ENCODE peak calls at places on chromosome 21, in ten cellular contexts. One of them, this sample, is unnamed.

GRCh38 chr21:45253633-45254556 is 33.8 kb downstream of the POFUT2 start:
- DNase-seq in ACHN: no peak
- DNase-seq in AG20443: peak
- DNase-seq in activated naive CD8-positive, alpha-beta T cell treated with anti-CD3 and anti-CD28 coated beads, Interleukin-2, amount 50 U/mL, for 24 hours: no peak
- DNase-seq in amygdala: no peak
- DNase-seq in activated CD4-positive, CD25-positive, alpha-beta regulatory T cell: no peak
- DNase-seq in stomach: no peak
- DNase-seq in stimulated activated CD4-positive, alpha-beta T cell treated with anti-CD3 and anti-CD28 coated beads, TNF-alpha, amount 100 ng/mL, for 1 hour: no peak
- DNase-seq in caudate nucleus: no peak
- DNase-seq in upper lobe of right lung: no peak
- DNase-seq in this sample: no peak

GRCh38 chr21:17002628-17003027 is 510.2 kb upstream of the CXADR start:
- DNase-seq in AG20443: no peak
- DNase-seq in activated CD4-positive, CD25-positive, alpha-beta regulatory T cell: no peak
- DNase-seq in stomach: no peak
- DNase-seq in ACHN: no peak
- DNase-seq in caudate nucleus: no peak
- DNase-seq in activated naive CD8-positive, alpha-beta T cell treated with anti-CD3 and anti-CD28 coated beads, Interleukin-2, amount 50 U/mL, for 24 hours: no peak
- DNase-seq in amygdala: no peak
- DNase-seq in stimulated activated CD4-positive, alpha-beta T cell treated with anti-CD3 and anti-CD28 coated beads, TNF-alpha, amount 100 ng/mL, for 1 hour: no peak
- DNase-seq in upper lobe of right lung: no peak
- DNase-seq in this sample: no peak

GRCh38 chr21:45443595-45444181 is 38.7 kb downstream of the COL18A1 start:
- DNase-seq in activated CD4-positive, CD25-positive, alpha-beta regulatory T cell: no peak
- DNase-seq in upper lobe of right lung: no peak
- DNase-seq in activated naive CD8-positive, alpha-beta T cell treated with anti-CD3 and anti-CD28 coated beads, Interleukin-2, amount 50 U/mL, for 24 hours: no peak
- DNase-seq in amygdala: no peak
- DNase-seq in AG20443: no peak
- DNase-seq in ACHN: no peak
- DNase-seq in caudate nucleus: peak
- DNase-seq in stimulated activated CD4-positive, alpha-beta T cell treated with anti-CD3 and anti-CD28 coated beads, TNF-alpha, amount 100 ng/mL, for 1 hour: no peak
- DNase-seq in stomach: no peak
- DNase-seq in this sample: no peak

GRCh38 chr21:27564684-27565280 is 597.9 kb upstream of the ADAMTS5 start:
- DNase-seq in stimulated activated CD4-positive, alpha-beta T cell treated with anti-CD3 and anti-CD28 coated beads, TNF-alpha, amount 100 ng/mL, for 1 hour: no peak
- DNase-seq in AG20443: peak
- DNase-seq in ACHN: peak
- DNase-seq in activated naive CD8-positive, alpha-beta T cell treated with anti-CD3 and anti-CD28 coated beads, Interleukin-2, amount 50 U/mL, for 24 hours: peak
- DNase-seq in caudate nucleus: peak
- DNase-seq in stomach: peak
- DNase-seq in activated CD4-positive, CD25-positive, alpha-beta regulatory T cell: no peak
- DNase-seq in upper lobe of right lung: no peak
- DNase-seq in amygdala: no peak
- DNase-seq in this sample: peak

GRCh38 chr21:46157987-46158451 is 2.6 kb upstream of the FTCD start:
- DNase-seq in activated CD4-positive, CD25-positive, alpha-beta regulatory T cell: no peak
- DNase-seq in upper lobe of right lung: peak
- DNase-seq in ACHN: no peak
- DNase-seq in AG20443: no peak
- DNase-seq in amygdala: no peak
- DNase-seq in stimulated activated CD4-positive, alpha-beta T cell treated with anti-CD3 and anti-CD28 coated beads, TNF-alpha, amount 100 ng/mL, for 1 hour: no peak
- DNase-seq in caudate nucleus: no peak
- DNase-seq in activated naive CD8-positive, alpha-beta T cell treated with anti-CD3 and anti-CD28 coated beads, Interleukin-2, amount 50 U/mL, for 24 hours: no peak
- DNase-seq in stomach: peak
- DNase-seq in this sample: no peak

GRCh38 chr21:25396135-25396711 is 211.1 kb downstream of the MRPL39 start:
- DNase-seq in activated CD4-positive, CD25-positive, alpha-beta regulatory T cell: no peak
- DNase-seq in ACHN: no peak
- DNase-seq in activated naive CD8-positive, alpha-beta T cell treated with anti-CD3 and anti-CD28 coated beads, Interleukin-2, amount 50 U/mL, for 24 hours: peak
- DNase-seq in upper lobe of right lung: no peak
- DNase-seq in caudate nucleus: no peak
- DNase-seq in AG20443: no peak
- DNase-seq in amygdala: no peak
- DNase-seq in stimulated activated CD4-positive, alpha-beta T cell treated with anti-CD3 and anti-CD28 coated beads, TNF-alpha, amount 100 ng/mL, for 1 hour: peak
- DNase-seq in stomach: no peak
- DNase-seq in this sample: no peak

GRCh38 chr21:27649323-27649722 is 682.4 kb upstream of the ADAMTS5 start:
- DNase-seq in stomach: no peak
- DNase-seq in activated naive CD8-positive, alpha-beta T cell treated with anti-CD3 and anti-CD28 coated beads, Interleukin-2, amount 50 U/mL, for 24 hours: no peak
- DNase-seq in ACHN: no peak
- DNase-seq in upper lobe of right lung: no peak
- DNase-seq in caudate nucleus: no peak
- DNase-seq in stimulated activated CD4-positive, alpha-beta T cell treated with anti-CD3 and anti-CD28 coated beads, TNF-alpha, amount 100 ng/mL, for 1 hour: no peak
- DNase-seq in activated CD4-positive, CD25-positive, alpha-beta regulatory T cell: no peak
- DNase-seq in AG20443: peak
- DNase-seq in amygdala: no peak
- DNase-seq in this sample: no peak

GRCh38 chr21:42237577-42237976 is 18.6 kb downstream of the ABCG1 start:
- DNase-seq in stimulated activated CD4-positive, alpha-beta T cell treated with anti-CD3 and anti-CD28 coated beads, TNF-alpha, amount 100 ng/mL, for 1 hour: no peak
- DNase-seq in ACHN: no peak
- DNase-seq in AG20443: no peak
- DNase-seq in stomach: no peak
- DNase-seq in upper lobe of right lung: no peak
- DNase-seq in activated naive CD8-positive, alpha-beta T cell treated with anti-CD3 and anti-CD28 coated beads, Interleukin-2, amount 50 U/mL, for 24 hours: peak
- DNase-seq in amygdala: no peak
- DNase-seq in caudate nucleus: no peak
- DNase-seq in activated CD4-positive, CD25-positive, alpha-beta regulatory T cell: no peak
- DNase-seq in this sample: no peak

GRCh38 chr21:39132248-39132647 is 51.0 kb downstream of the PSMG1 start:
- DNase-seq in amygdala: no peak
- DNase-seq in stomach: no peak
- DNase-seq in activated naive CD8-positive, alpha-beta T cell treated with anti-CD3 and anti-CD28 coated beads, Interleukin-2, amount 50 U/mL, for 24 hours: no peak
- DNase-seq in stimulated activated CD4-positive, alpha-beta T cell treated with anti-CD3 and anti-CD28 coated beads, TNF-alpha, amount 100 ng/mL, for 1 hour: no peak
- DNase-seq in AG20443: no peak
- DNase-seq in ACHN: no peak
- DNase-seq in caudate nucleus: no peak
- DNase-seq in activated CD4-positive, CD25-positive, alpha-beta regulatory T cell: no peak
- DNase-seq in upper lobe of right lung: no peak
- DNase-seq in this sample: no peak

GRCh38 chr21:34812510-34813265 is 143.9 kb downstream of the CLIC6 start:
- DNase-seq in activated CD4-positive, CD25-positive, alpha-beta regulatory T cell: no peak
- DNase-seq in activated naive CD8-positive, alpha-beta T cell treated with anti-CD3 and anti-CD28 coated beads, Interleukin-2, amount 50 U/mL, for 24 hours: no peak
- DNase-seq in AG20443: peak
- DNase-seq in stimulated activated CD4-positive, alpha-beta T cell treated with anti-CD3 and anti-CD28 coated beads, TNF-alpha, amount 100 ng/mL, for 1 hour: no peak
- DNase-seq in upper lobe of right lung: no peak
- DNase-seq in ACHN: no peak
- DNase-seq in amygdala: no peak
- DNase-seq in caudate nucleus: no peak
- DNase-seq in stomach: no peak
- DNase-seq in this sample: no peak

GRCh38 chr21:46421756-46422555 is 36.7 kb upstream of the DIP2A start:
- DNase-seq in caudate nucleus: no peak
- DNase-seq in stomach: no peak
- DNase-seq in AG20443: no peak
- DNase-seq in ACHN: no peak
- DNase-seq in upper lobe of right lung: no peak
- DNase-seq in stimulated activated CD4-positive, alpha-beta T cell treated with anti-CD3 and anti-CD28 coated beads, TNF-alpha, amount 100 ng/mL, for 1 hour: no peak
- DNase-seq in amygdala: no peak
- DNase-seq in activated CD4-positive, CD25-positive, alpha-beta regulatory T cell: no peak
- DNase-seq in activated naive CD8-positive, alpha-beta T cell treated with anti-CD3 and anti-CD28 coated beads, Interleukin-2, amount 50 U/mL, for 24 hours: no peak
- DNase-seq in this sample: no peak

GRCh38 chr21:43810505-43811261 is 21.3 kb downstream of the RRP1 start:
- DNase-seq in amygdala: peak
- DNase-seq in activated naive CD8-positive, alpha-beta T cell treated with anti-CD3 and anti-CD28 coated beads, Interleukin-2, amount 50 U/mL, for 24 hours: peak
- DNase-seq in activated CD4-positive, CD25-positive, alpha-beta regulatory T cell: peak
- DNase-seq in AG20443: peak
- DNase-seq in ACHN: peak
- DNase-seq in stomach: peak
- DNase-seq in caudate nucleus: peak
- DNase-seq in upper lobe of right lung: peak
- DNase-seq in stimulated activated CD4-positive, alpha-beta T cell treated with anti-CD3 and anti-CD28 coated beads, TNF-alpha, amount 100 ng/mL, for 1 hour: peak
- DNase-seq in this sample: peak

GRCh38 chr21:34845521-34846213 is 176.9 kb downstream of the CLIC6 start:
- DNase-seq in stomach: peak
- DNase-seq in stimulated activated CD4-positive, alpha-beta T cell treated with anti-CD3 and anti-CD28 coated beads, TNF-alpha, amount 100 ng/mL, for 1 hour: no peak
- DNase-seq in amygdala: no peak
- DNase-seq in upper lobe of right lung: peak
- DNase-seq in AG20443: peak
- DNase-seq in ACHN: no peak
- DNase-seq in caudate nucleus: no peak
- DNase-seq in activated naive CD8-positive, alpha-beta T cell treated with anti-CD3 and anti-CD28 coated beads, Interleukin-2, amount 50 U/mL, for 24 hours: peak
- DNase-seq in activated CD4-positive, CD25-positive, alpha-beta regulatory T cell: no peak
- DNase-seq in this sample: no peak

GRCh38 chr21:31334648-31335121 is 9.4 kb downstream of the TIAM1 start:
- DNase-seq in caudate nucleus: no peak
- DNase-seq in stomach: peak
- DNase-seq in AG20443: no peak
- DNase-seq in ACHN: no peak
- DNase-seq in activated naive CD8-positive, alpha-beta T cell treated with anti-CD3 and anti-CD28 coated beads, Interleukin-2, amount 50 U/mL, for 24 hours: no peak
- DNase-seq in amygdala: no peak
- DNase-seq in activated CD4-positive, CD25-positive, alpha-beta regulatory T cell: no peak
- DNase-seq in upper lobe of right lung: no peak
- DNase-seq in stimulated activated CD4-positive, alpha-beta T cell treated with anti-CD3 and anti-CD28 coated beads, TNF-alpha, amount 100 ng/mL, for 1 hour: no peak
- DNase-seq in this sample: no peak

GRCh38 chr21:45948576-45949141 is 32.9 kb upstream of the COL6A1 start:
- DNase-seq in activated CD4-positive, CD25-positive, alpha-beta regulatory T cell: no peak
- DNase-seq in stimulated activated CD4-positive, alpha-beta T cell treated with anti-CD3 and anti-CD28 coated beads, TNF-alpha, amount 100 ng/mL, for 1 hour: no peak
- DNase-seq in activated naive CD8-positive, alpha-beta T cell treated with anti-CD3 and anti-CD28 coated beads, Interleukin-2, amount 50 U/mL, for 24 hours: no peak
- DNase-seq in caudate nucleus: no peak
- DNase-seq in AG20443: no peak
- DNase-seq in ACHN: no peak
- DNase-seq in amygdala: no peak
- DNase-seq in stomach: no peak
- DNase-seq in upper lobe of right lung: no peak
- DNase-seq in this sample: no peak

GRCh38 chr21:45552696-45553391 is 10.6 kb upstream of the SLC19A1 start:
- DNase-seq in activated CD4-positive, CD25-positive, alpha-beta regulatory T cell: no peak
- DNase-seq in amygdala: no peak
- DNase-seq in stimulated activated CD4-positive, alpha-beta T cell treated with anti-CD3 and anti-CD28 coated beads, TNF-alpha, amount 100 ng/mL, for 1 hour: no peak
- DNase-seq in upper lobe of right lung: peak
- DNase-seq in stomach: no peak
- DNase-seq in caudate nucleus: no peak
- DNase-seq in activated naive CD8-positive, alpha-beta T cell treated with anti-CD3 and anti-CD28 coated beads, Interleukin-2, amount 50 U/mL, for 24 hours: no peak
- DNase-seq in ACHN: no peak
- DNase-seq in AG20443: no peak
- DNase-seq in this sample: no peak

GRCh38 chr21:39016740-39017315 is 166.4 kb downstream of the PSMG1 start:
- DNase-seq in amygdala: no peak
- DNase-seq in upper lobe of right lung: no peak
- DNase-seq in stimulated activated CD4-positive, alpha-beta T cell treated with anti-CD3 and anti-CD28 coated beads, TNF-alpha, amount 100 ng/mL, for 1 hour: no peak
- DNase-seq in activated CD4-positive, CD25-positive, alpha-beta regulatory T cell: no peak
- DNase-seq in AG20443: no peak
- DNase-seq in caudate nucleus: no peak
- DNase-seq in stomach: no peak
- DNase-seq in activated naive CD8-positive, alpha-beta T cell treated with anti-CD3 and anti-CD28 coated beads, Interleukin-2, amount 50 U/mL, for 24 hours: no peak
- DNase-seq in ACHN: no peak
- DNase-seq in this sample: no peak

GRCh38 chr21:42405064-42406059 is 1.7 kb downstream of the UBASH3A start:
- DNase-seq in caudate nucleus: no peak
- DNase-seq in activated naive CD8-positive, alpha-beta T cell treated with anti-CD3 and anti-CD28 coated beads, Interleukin-2, amount 50 U/mL, for 24 hours: no peak
- DNase-seq in amygdala: no peak
- DNase-seq in ACHN: no peak
- DNase-seq in upper lobe of right lung: peak
- DNase-seq in stimulated activated CD4-positive, alpha-beta T cell treated with anti-CD3 and anti-CD28 coated beads, TNF-alpha, amount 100 ng/mL, for 1 hour: no peak
- DNase-seq in AG20443: no peak
- DNase-seq in activated CD4-positive, CD25-positive, alpha-beta regulatory T cell: no peak
- DNase-seq in stomach: no peak
- DNase-seq in this sample: no peak

GRCh38 chr21:31509108-31510017 is 150.1 kb upstream of the SOD1 start:
- DNase-seq in amygdala: no peak
- DNase-seq in stomach: no peak
- DNase-seq in upper lobe of right lung: no peak
- DNase-seq in activated naive CD8-positive, alpha-beta T cell treated with anti-CD3 and anti-CD28 coated beads, Interleukin-2, amount 50 U/mL, for 24 hours: peak
- DNase-seq in caudate nucleus: peak
- DNase-seq in stimulated activated CD4-positive, alpha-beta T cell treated with anti-CD3 and anti-CD28 coated beads, TNF-alpha, amount 100 ng/mL, for 1 hour: peak
- DNase-seq in ACHN: peak
- DNase-seq in activated CD4-positive, CD25-positive, alpha-beta regulatory T cell: peak
- DNase-seq in AG20443: peak
- DNase-seq in this sample: peak

GRCh38 chr21:16345757-16346156 is 616.0 kb downstream of the USP25 start:
- DNase-seq in AG20443: no peak
- DNase-seq in upper lobe of right lung: no peak
- DNase-seq in activated CD4-positive, CD25-positive, alpha-beta regulatory T cell: no peak
- DNase-seq in caudate nucleus: no peak
- DNase-seq in ACHN: no peak
- DNase-seq in stomach: no peak
- DNase-seq in activated naive CD8-positive, alpha-beta T cell treated with anti-CD3 and anti-CD28 coated beads, Interleukin-2, amount 50 U/mL, for 24 hours: no peak
- DNase-seq in stimulated activated CD4-positive, alpha-beta T cell treated with anti-CD3 and anti-CD28 coated beads, TNF-alpha, amount 100 ng/mL, for 1 hour: no peak
- DNase-seq in amygdala: no peak
- DNase-seq in this sample: no peak

GRCh38 chr21:35066824-35067223 is 17.7 kb upstream of the RUNX1 start:
- DNase-seq in AG20443: no peak
- DNase-seq in ACHN: no peak
- DNase-seq in stomach: no peak
- DNase-seq in caudate nucleus: no peak
- DNase-seq in activated CD4-positive, CD25-positive, alpha-beta regulatory T cell: no peak
- DNase-seq in upper lobe of right lung: no peak
- DNase-seq in stimulated activated CD4-positive, alpha-beta T cell treated with anti-CD3 and anti-CD28 coated beads, TNF-alpha, amount 100 ng/mL, for 1 hour: no peak
- DNase-seq in amygdala: no peak
- DNase-seq in activated naive CD8-positive, alpha-beta T cell treated with anti-CD3 and anti-CD28 coated beads, Interleukin-2, amount 50 U/mL, for 24 hours: no peak
- DNase-seq in this sample: no peak

GRCh38 chr21:45129231-45129923 is 55.0 kb downstream of the ADARB1 start:
- DNase-seq in caudate nucleus: no peak
- DNase-seq in stomach: no peak
- DNase-seq in activated naive CD8-positive, alpha-beta T cell treated with anti-CD3 and anti-CD28 coated beads, Interleukin-2, amount 50 U/mL, for 24 hours: no peak
- DNase-seq in ACHN: peak
- DNase-seq in AG20443: peak
- DNase-seq in stimulated activated CD4-positive, alpha-beta T cell treated with anti-CD3 and anti-CD28 coated beads, TNF-alpha, amount 100 ng/mL, for 1 hour: no peak
- DNase-seq in activated CD4-positive, CD25-positive, alpha-beta regulatory T cell: no peak
- DNase-seq in upper lobe of right lung: no peak
- DNase-seq in amygdala: no peak
- DNase-seq in this sample: no peak

GRCh38 chr21:38129711-38130110 is 127.1 kb upstream of the KCNJ15 start:
- DNase-seq in stomach: no peak
- DNase-seq in ACHN: no peak
- DNase-seq in caudate nucleus: no peak
- DNase-seq in AG20443: no peak
- DNase-seq in stimulated activated CD4-positive, alpha-beta T cell treated with anti-CD3 and anti-CD28 coated beads, TNF-alpha, amount 100 ng/mL, for 1 hour: no peak
- DNase-seq in upper lobe of right lung: no peak
- DNase-seq in amygdala: no peak
- DNase-seq in activated naive CD8-positive, alpha-beta T cell treated with anti-CD3 and anti-CD28 coated beads, Interleukin-2, amount 50 U/mL, for 24 hours: no peak
- DNase-seq in activated CD4-positive, CD25-positive, alpha-beta regulatory T cell: no peak
- DNase-seq in this sample: no peak

GRCh38 chr21:42392731-42393442 is 3.0 kb downstream of the TMPRSS3 start:
- DNase-seq in ACHN: no peak
- DNase-seq in activated CD4-positive, CD25-positive, alpha-beta regulatory T cell: no peak
- DNase-seq in caudate nucleus: no peak
- DNase-seq in stomach: no peak
- DNase-seq in upper lobe of right lung: peak
- DNase-seq in AG20443: no peak
- DNase-seq in activated naive CD8-positive, alpha-beta T cell treated with anti-CD3 and anti-CD28 coated beads, Interleukin-2, amount 50 U/mL, for 24 hours: no peak
- DNase-seq in amygdala: no peak
- DNase-seq in stimulated activated CD4-positive, alpha-beta T cell treated with anti-CD3 and anti-CD28 coated beads, TNF-alpha, amount 100 ng/mL, for 1 hour: no peak
- DNase-seq in this sample: no peak

GRCh38 chr21:41775152-41775472 is 8.3 kb upstream of the RIPK4 start:
- DNase-seq in AG20443: no peak
- DNase-seq in upper lobe of right lung: peak
- DNase-seq in ACHN: no peak
- DNase-seq in stomach: no peak
- DNase-seq in stimulated activated CD4-positive, alpha-beta T cell treated with anti-CD3 and anti-CD28 coated beads, TNF-alpha, amount 100 ng/mL, for 1 hour: no peak
- DNase-seq in activated naive CD8-positive, alpha-beta T cell treated with anti-CD3 and anti-CD28 coated beads, Interleukin-2, amount 50 U/mL, for 24 hours: no peak
- DNase-seq in activated CD4-positive, CD25-positive, alpha-beta regulatory T cell: no peak
- DNase-seq in amygdala: no peak
- DNase-seq in caudate nucleus: no peak
- DNase-seq in this sample: no peak

This sample was measured in BE2C.